ENCODE peak calls at places on chromosomes 13 and 19, in six cellular contexts. P is transverse colon, J is fibroblast of mammary gland, I is neural progenitor cell, G is cardiac fibroblast, L is brain microvascular endothelial cell. C is an unnamed sample.

GRCh38 chr19:13231663-13232062 is 81.5 kb downstream of the IER2 start:
- DNase-seq in P (no peak), J (no peak), I (no peak), G (peak), L (no peak), C (no peak)

GRCh38 chr13:65914707-65915106 is 1315.4 kb downstream of the PCDH9 start:
- DNase-seq in P (no peak), J (peak), I (no peak), G (peak), L (peak), C (peak)

GRCh38 chr13:94524407-94524806 is 44.9 kb upstream of the DCT start:
- DNase-seq in P (no peak), J (no peak), I (no peak), G (no peak), L (no peak), C (no peak)

GRCh38 chr13:44713793-44714469 is 137.8 kb upstream of the TSC22D1 start:
- DNase-seq in P (no peak), J (peak), I (no peak), G (peak), L (peak), C (peak)

GRCh38 chr13:20997301-20998061 is 63.9 kb downstream of the LATS2 start:
- DNase-seq in P (no peak), J (peak), I (no peak), G (peak), L (peak), C (peak)

GRCh38 chr19:17073869-17074627 is 1.2 kb downstream of the HAUS8 start:
- DNase-seq in P (peak), J (no peak), I (no peak), G (no peak), L (no peak), C (no peak)

GRCh38 chr19:4866595-4867424 is 657 bp downstream of the PLIN3 start:
- DNase-seq in P (peak), J (peak), I (peak), G (peak), L (no peak), C (peak)

GRCh38 chr13:62626771-62627170 is 1211.1 kb upstream of the PCDH20 start:
- DNase-seq in P (no peak), J (no peak), I (peak), G (no peak), L (no peak), C (no peak)

GRCh38 chr19:55418185-55418584 is 10.6 kb upstream of the UBE2S start:
- DNase-seq in P (peak), J (peak), I (peak), G (peak), L (peak), C (peak)

GRCh38 chr13:32429406-32429909 is 1.5 kb upstream of the N4BP2L1 start:
- DNase-seq in P (no peak), J (no peak), I (no peak), G (no peak), L (no peak), C (no peak)

GRCh38 chr19:4352701-4353121 is 9.3 kb downstream of the MPND start:
- DNase-seq in P (no peak), J (peak), I (peak), G (peak), L (no peak), C (peak)

GRCh38 chr13:90414691-90415596 is 932.5 kb upstream of the MIR17HG start:
- DNase-seq in P (no peak), J (peak), I (no peak), G (peak), L (peak), C (peak)

GRCh38 chr19:21202865-21203494 is 61.1 kb downstream of the ZNF431 start:
- DNase-seq in P (no peak), J (peak), I (peak), G (peak), L (no peak), C (peak)

GRCh38 chr13:36815069-36815468 is 4.0 kb upstream of the RFXAP start:
- DNase-seq in P (no peak), J (no peak), I (no peak), G (no peak), L (no peak), C (no peak)

GRCh38 chr19:55390461-55390880 is 4.7 kb downstream of the RPL28 start:
- DNase-seq in P (no peak), J (no peak), I (no peak), G (no peak), L (peak), C (no peak)

GRCh38 chr19:12766051-12766521 is 9.3 kb downstream of the HOOK2 start:
- DNase-seq in P (peak), J (peak), I (peak), G (peak), L (peak), C (peak)

GRCh38 chr13:47081850-47082249 is 185.0 kb upstream of the HTR2A start:
- DNase-seq in P (no peak), J (no peak), I (no peak), G (no peak), L (no peak), C (no peak)

GRCh38 chr19:38869160-38869835 is 8.8 kb downstream of the RINL start:
- DNase-seq in P (peak), J (no peak), I (no peak), G (peak), L (no peak), C (no peak)

GRCh38 chr13:114064516-114065140 is 67.8 kb downstream of the RASA3 start:
- DNase-seq in P (peak), J (peak), I (peak), G (peak), L (no peak), C (no peak)

GRCh38 chr13:113860051-113860471 is 3.8 kb downstream of the GAS6 start:
- DNase-seq in P (peak), J (no peak), I (no peak), G (no peak), L (no peak), C (no peak)

GRCh38 chr19:11729586-11729985 is 9.2 kb downstream of the ZNF823 start:
- DNase-seq in P (no peak), J (no peak), I (no peak), G (no peak), L (no peak), C (no peak)

GRCh38 chr13:48449656-48450055 is 36.7 kb upstream of the LPAR6 start:
- DNase-seq in P (no peak), J (peak), I (no peak), G (no peak), L (no peak), C (peak)

GRCh38 chr19:27720155-27720554 is 1492.8 kb downstream of the UQCRFS1 start:
- DNase-seq in P (no peak), J (no peak), I (no peak), G (no peak), L (no peak), C (no peak)

GRCh38 chr19:47446534-47447469 is 24.9 kb downstream of the SLC8A2 start:
- DNase-seq in P (peak), J (no peak), I (peak), G (peak), L (no peak), C (no peak)

GRCh38 chr19:8593931-8594330 is 16.6 kb downstream of the ADAMTS10 start:
- DNase-seq in P (no peak), J (no peak), I (no peak), G (peak), L (no peak), C (no peak)
- TF ChIP-seq CTCF in P (no peak), J (peak), I (peak), G (peak), L (peak), C (peak)

GRCh38 chr19:53308339-53308811 is 25.2 kb upstream of the ZNF845 start:
- DNase-seq in P (no peak), J (peak), I (peak), G (no peak), L (no peak), C (no peak)
- TF ChIP-seq CTCF in P (peak), J (peak), I (peak), G (peak), L (no peak), C (peak)

GRCh38 chr13:40974460-40975407 is 44.4 kb downstream of the ELF1 start:
- DNase-seq in P (peak), J (peak), I (peak), G (peak), L (peak), C (peak)
- TF ChIP-seq CTCF in P (peak), J (peak), I (peak), G (peak), L (peak), C (peak)

GRCh38 chr19:10380311-10381102 is at the start of gene TYK2:
- DNase-seq in P (peak), J (peak), I (peak), G (peak), L (peak), C (peak)

GRCh38 chr19:10388957-10389356 is 8.6 kb upstream of the TYK2 start:
- DNase-seq in P (peak), J (peak), I (peak), G (peak), L (peak), C (peak)

GRCh38 chr19:10379880-10380310 is 477 bp downstream of the TYK2 start:
- DNase-seq in P (no peak), J (no peak), I (no peak), G (no peak), L (no peak), C (no peak)

GRCh38 chr19:10389863-10390262 is 9.5 kb upstream of the TYK2 start:
- DNase-seq in P (no peak), J (no peak), I (peak), G (no peak), L (no peak), C (no peak)

GRCh38 chr19:10384580-10384979 is 4.2 kb upstream of the TYK2 start:
- DNase-seq in P (no peak), J (no peak), I (peak), G (no peak), L (no peak), C (no peak)
- TF ChIP-seq CTCF in P (no peak), J (no peak), I (no peak), G (no peak), L (peak), C (peak)